ENCODE peak calls at places on chromosome 7, in nine cellular contexts. One of them, this sample, is unnamed. For H3K9me3, H3K4me1 and H3K36me3, the result is how much of the 10 kb centered on the place peaks cover.

GRCh38 chr7:50749908-50750307 is 32.8 kb downstream of the GRB10 start:
- DNase-seq in heart left ventricle: no peak
- DNase-seq in uterus: no peak
- DNase-seq in mesenchymal stem cell: no peak
- DNase-seq in naive thymus-derived CD4-positive, alpha-beta T cell: no peak
- DNase-seq in Peyer's patch: no peak
- DNase-seq in psoas muscle: no peak
- DNase-seq in neural progenitor cell: no peak
- DNase-seq in CD4-positive, CD25-positive, alpha-beta regulatory T cell: no peak
- DNase-seq in this sample: no peak

GRCh38 chr7:121178869-121179497 is 149.8 kb upstream of the WNT16 start:
- DNase-seq in neural progenitor cell: no peak
- DNase-seq in naive thymus-derived CD4-positive, alpha-beta T cell: no peak
- DNase-seq in CD4-positive, CD25-positive, alpha-beta regulatory T cell: no peak
- DNase-seq in mesenchymal stem cell: no peak
- DNase-seq in Peyer's patch: no peak
- DNase-seq in uterus: no peak
- DNase-seq in psoas muscle: no peak
- DNase-seq in heart left ventricle: no peak
- DNase-seq in this sample: no peak

GRCh38 chr7:20131776-20132175 is 85.4 kb downstream of the MACC1 start:
- DNase-seq in uterus: no peak
- DNase-seq in naive thymus-derived CD4-positive, alpha-beta T cell: no peak
- DNase-seq in neural progenitor cell: no peak
- DNase-seq in psoas muscle: no peak
- DNase-seq in heart left ventricle: no peak
- DNase-seq in CD4-positive, CD25-positive, alpha-beta regulatory T cell: no peak
- DNase-seq in Peyer's patch: no peak
- DNase-seq in mesenchymal stem cell: no peak
- DNase-seq in this sample: no peak

GRCh38 chr7:42574693-42575084 is 337.2 kb downstream of the C7orf25 start:
- DNase-seq in neural progenitor cell: peak
- DNase-seq in Peyer's patch: no peak
- DNase-seq in uterus: no peak
- DNase-seq in heart left ventricle: no peak
- DNase-seq in CD4-positive, CD25-positive, alpha-beta regulatory T cell: no peak
- DNase-seq in psoas muscle: no peak
- DNase-seq in mesenchymal stem cell: peak
- DNase-seq in naive thymus-derived CD4-positive, alpha-beta T cell: no peak
- DNase-seq in this sample: no peak

GRCh38 chr7:30470783-30471182 is 7.8 kb downstream of the NOD1 start:
- DNase-seq in heart left ventricle: peak
- DNase-seq in mesenchymal stem cell: peak
- DNase-seq in naive thymus-derived CD4-positive, alpha-beta T cell: no peak
- DNase-seq in CD4-positive, CD25-positive, alpha-beta regulatory T cell: no peak
- DNase-seq in Peyer's patch: no peak
- DNase-seq in neural progenitor cell: no peak
- DNase-seq in uterus: peak
- DNase-seq in psoas muscle: no peak
- DNase-seq in this sample: peak

GRCh38 chr7:41501466-41501865 is 201.4 kb downstream of the INHBA start:
- DNase-seq in Peyer's patch: no peak
- DNase-seq in neural progenitor cell: no peak
- DNase-seq in psoas muscle: no peak
- DNase-seq in naive thymus-derived CD4-positive, alpha-beta T cell: no peak
- DNase-seq in mesenchymal stem cell: peak
- DNase-seq in uterus: no peak
- DNase-seq in heart left ventricle: no peak
- DNase-seq in CD4-positive, CD25-positive, alpha-beta regulatory T cell: no peak
- DNase-seq in this sample: no peak

GRCh38 chr7:70082026-70082655 is 483.9 kb downstream of the AUTS2 start:
- DNase-seq in CD4-positive, CD25-positive, alpha-beta regulatory T cell: no peak
- DNase-seq in mesenchymal stem cell: no peak
- DNase-seq in psoas muscle: no peak
- DNase-seq in naive thymus-derived CD4-positive, alpha-beta T cell: no peak
- DNase-seq in uterus: no peak
- DNase-seq in Peyer's patch: no peak
- DNase-seq in neural progenitor cell: no peak
- DNase-seq in heart left ventricle: no peak
- DNase-seq in this sample: no peak

GRCh38 chr7:23598321-23598720 is 1.1 kb downstream of the CCDC126 start:
- DNase-seq in uterus: no peak
- DNase-seq in CD4-positive, CD25-positive, alpha-beta regulatory T cell: peak
- DNase-seq in neural progenitor cell: no peak
- DNase-seq in mesenchymal stem cell: no peak
- DNase-seq in heart left ventricle: no peak
- DNase-seq in naive thymus-derived CD4-positive, alpha-beta T cell: no peak
- DNase-seq in Peyer's patch: no peak
- DNase-seq in psoas muscle: no peak
- DNase-seq in this sample: no peak

GRCh38 chr7:3089493-3089892 is 45.8 kb upstream of the CARD11 start:
- DNase-seq in neural progenitor cell: peak
- DNase-seq in Peyer's patch: no peak
- DNase-seq in heart left ventricle: no peak
- DNase-seq in naive thymus-derived CD4-positive, alpha-beta T cell: no peak
- DNase-seq in CD4-positive, CD25-positive, alpha-beta regulatory T cell: peak
- DNase-seq in uterus: no peak
- DNase-seq in mesenchymal stem cell: peak
- DNase-seq in psoas muscle: no peak
- DNase-seq in this sample: no peak

GRCh38 chr7:92732451-92733036 is 103.8 kb downstream of the CDK6 start:
- DNase-seq in neural progenitor cell: no peak
- DNase-seq in heart left ventricle: no peak
- DNase-seq in psoas muscle: no peak
- DNase-seq in CD4-positive, CD25-positive, alpha-beta regulatory T cell: no peak
- DNase-seq in uterus: no peak
- DNase-seq in mesenchymal stem cell: no peak
- DNase-seq in naive thymus-derived CD4-positive, alpha-beta T cell: no peak
- DNase-seq in Peyer's patch: no peak
- DNase-seq in this sample: no peak

GRCh38 chr7:107559864-107560263 is 3.9 kb downstream of the COG5 start:
- DNase-seq in mesenchymal stem cell: peak
- DNase-seq in heart left ventricle: no peak
- DNase-seq in psoas muscle: no peak
- DNase-seq in Peyer's patch: no peak
- DNase-seq in CD4-positive, CD25-positive, alpha-beta regulatory T cell: no peak
- DNase-seq in uterus: no peak
- DNase-seq in neural progenitor cell: no peak
- DNase-seq in naive thymus-derived CD4-positive, alpha-beta T cell: no peak
- DNase-seq in this sample: no peak

GRCh38 chr7:8112685-8113084 is 144.1 kb downstream of the GLCCI1 start:
- DNase-seq in psoas muscle: no peak
- DNase-seq in uterus: no peak
- DNase-seq in neural progenitor cell: no peak
- DNase-seq in mesenchymal stem cell: no peak
- DNase-seq in Peyer's patch: no peak
- DNase-seq in CD4-positive, CD25-positive, alpha-beta regulatory T cell: no peak
- DNase-seq in naive thymus-derived CD4-positive, alpha-beta T cell: no peak
- DNase-seq in heart left ventricle: no peak
- DNase-seq in this sample: no peak

GRCh38 chr7:8117195-8117594 is 144.8 kb downstream of the ICA1 start:
- DNase-seq in neural progenitor cell: no peak
- DNase-seq in heart left ventricle: no peak
- DNase-seq in Peyer's patch: no peak
- DNase-seq in naive thymus-derived CD4-positive, alpha-beta T cell: no peak
- DNase-seq in mesenchymal stem cell: no peak
- DNase-seq in CD4-positive, CD25-positive, alpha-beta regulatory T cell: no peak
- DNase-seq in uterus: no peak
- DNase-seq in psoas muscle: no peak
- DNase-seq in this sample: no peak

GRCh38 chr7:8114175-8114574 is 145.6 kb downstream of the GLCCI1 start:
- DNase-seq in mesenchymal stem cell: no peak
- DNase-seq in heart left ventricle: no peak
- DNase-seq in Peyer's patch: no peak
- DNase-seq in uterus: no peak
- DNase-seq in neural progenitor cell: no peak
- DNase-seq in naive thymus-derived CD4-positive, alpha-beta T cell: no peak
- DNase-seq in CD4-positive, CD25-positive, alpha-beta regulatory T cell: no peak
- DNase-seq in psoas muscle: no peak
- DNase-seq in this sample: no peak

GRCh38 chr7:8113184-8113583 is 144.6 kb downstream of the GLCCI1 start:
- DNase-seq in naive thymus-derived CD4-positive, alpha-beta T cell: no peak
- DNase-seq in uterus: no peak
- DNase-seq in heart left ventricle: no peak
- DNase-seq in neural progenitor cell: no peak
- DNase-seq in mesenchymal stem cell: no peak
- DNase-seq in Peyer's patch: no peak
- DNase-seq in CD4-positive, CD25-positive, alpha-beta regulatory T cell: no peak
- DNase-seq in psoas muscle: no peak
- DNase-seq in this sample: no peak

GRCh38 chr7:8115547-8116402 is 146.2 kb downstream of the ICA1 start:
- DNase-seq in mesenchymal stem cell: no peak
- DNase-seq in psoas muscle: no peak
- DNase-seq in Peyer's patch: no peak
- DNase-seq in CD4-positive, CD25-positive, alpha-beta regulatory T cell: peak
- DNase-seq in naive thymus-derived CD4-positive, alpha-beta T cell: no peak
- DNase-seq in neural progenitor cell: no peak
- DNase-seq in uterus: no peak
- DNase-seq in heart left ventricle: no peak
- DNase-seq in this sample: no peak
- H3K9me3 ChIP-seq in mesenchymal stem cell: under half
- H3K9me3 ChIP-seq in psoas muscle: under half
- H3K9me3 ChIP-seq in Peyer's patch: under half
- H3K9me3 ChIP-seq in CD4-positive, CD25-positive, alpha-beta regulatory T cell: under half
- H3K9me3 ChIP-seq in naive thymus-derived CD4-positive, alpha-beta T cell: under half
- H3K9me3 ChIP-seq in neural progenitor cell: under half
- H3K9me3 ChIP-seq in uterus: under half
- H3K9me3 ChIP-seq in heart left ventricle: under half
- H3K9me3 ChIP-seq in this sample: under half

GRCh38 chr7:55070839-55071238 is 52.0 kb downstream of the EGFR start:
- DNase-seq in neural progenitor cell: no peak
- DNase-seq in CD4-positive, CD25-positive, alpha-beta regulatory T cell: no peak
- DNase-seq in psoas muscle: no peak
- DNase-seq in Peyer's patch: no peak
- DNase-seq in heart left ventricle: no peak
- DNase-seq in uterus: no peak
- DNase-seq in naive thymus-derived CD4-positive, alpha-beta T cell: no peak
- DNase-seq in mesenchymal stem cell: no peak
- DNase-seq in this sample: no peak

GRCh38 chr7:55071411-55072188 is 52.8 kb downstream of the EGFR start:
- DNase-seq in Peyer's patch: no peak
- DNase-seq in neural progenitor cell: no peak
- DNase-seq in CD4-positive, CD25-positive, alpha-beta regulatory T cell: no peak
- DNase-seq in uterus: no peak
- DNase-seq in mesenchymal stem cell: peak
- DNase-seq in heart left ventricle: no peak
- DNase-seq in naive thymus-derived CD4-positive, alpha-beta T cell: no peak
- DNase-seq in psoas muscle: no peak
- DNase-seq in this sample: no peak

GRCh38 chr7:55072251-55072650 is 53.4 kb downstream of the EGFR start:
- DNase-seq in uterus: no peak
- DNase-seq in naive thymus-derived CD4-positive, alpha-beta T cell: no peak
- DNase-seq in psoas muscle: no peak
- DNase-seq in mesenchymal stem cell: no peak
- DNase-seq in Peyer's patch: no peak
- DNase-seq in neural progenitor cell: no peak
- DNase-seq in heart left ventricle: no peak
- DNase-seq in CD4-positive, CD25-positive, alpha-beta regulatory T cell: no peak
- DNase-seq in this sample: no peak

GRCh38 chr7:55069271-55069792 is 50.5 kb downstream of the EGFR start:
- DNase-seq in Peyer's patch: no peak
- DNase-seq in mesenchymal stem cell: no peak
- DNase-seq in neural progenitor cell: no peak
- DNase-seq in naive thymus-derived CD4-positive, alpha-beta T cell: no peak
- DNase-seq in heart left ventricle: no peak
- DNase-seq in psoas muscle: no peak
- DNase-seq in uterus: no peak
- DNase-seq in CD4-positive, CD25-positive, alpha-beta regulatory T cell: no peak
- DNase-seq in this sample: no peak

GRCh38 chr7:55070271-55070743 is 51.5 kb downstream of the EGFR start:
- DNase-seq in naive thymus-derived CD4-positive, alpha-beta T cell: no peak
- DNase-seq in psoas muscle: no peak
- DNase-seq in mesenchymal stem cell: no peak
- DNase-seq in neural progenitor cell: no peak
- DNase-seq in heart left ventricle: no peak
- DNase-seq in uterus: no peak
- DNase-seq in Peyer's patch: no peak
- DNase-seq in CD4-positive, CD25-positive, alpha-beta regulatory T cell: no peak
- DNase-seq in this sample: no peak
- H3K4me1 ChIP-seq in naive thymus-derived CD4-positive, alpha-beta T cell: under half
- H3K4me1 ChIP-seq in psoas muscle: half or more
- H3K4me1 ChIP-seq in mesenchymal stem cell: under half
- H3K4me1 ChIP-seq in neural progenitor cell: under half
- H3K4me1 ChIP-seq in heart left ventricle: under half
- H3K4me1 ChIP-seq in uterus: under half
- H3K4me1 ChIP-seq in Peyer's patch: under half
- H3K4me1 ChIP-seq in CD4-positive, CD25-positive, alpha-beta regulatory T cell: under half
- H3K4me1 ChIP-seq in this sample: half or more

DNA sequence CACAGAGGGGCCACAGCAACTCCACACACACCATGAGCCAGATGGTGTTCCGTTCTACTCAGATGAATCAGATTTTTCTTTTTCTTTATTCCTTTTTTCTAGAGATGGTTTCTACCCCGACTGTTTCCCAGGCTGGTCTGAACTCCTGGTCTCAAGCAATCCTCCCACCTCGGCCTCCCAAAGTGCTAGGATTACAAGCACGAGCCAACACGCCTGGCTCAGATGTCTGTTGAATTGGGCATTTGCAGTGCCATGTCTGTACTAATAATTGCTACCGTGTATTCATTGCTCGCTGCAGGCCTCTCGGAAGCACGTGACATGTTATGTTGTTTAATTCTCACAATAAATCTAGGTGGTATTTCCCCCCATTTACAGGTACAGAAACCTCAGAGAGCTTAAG is 67.2 kb downstream of the RABGEF1 start:
- DNase-seq in CD4-positive, CD25-positive, alpha-beta regulatory T cell: no peak
- DNase-seq in heart left ventricle: no peak
- DNase-seq in neural progenitor cell: no peak
- DNase-seq in Peyer's patch: no peak
- DNase-seq in mesenchymal stem cell: no peak
- DNase-seq in naive thymus-derived CD4-positive, alpha-beta T cell: no peak
- DNase-seq in psoas muscle: no peak
- DNase-seq in uterus: no peak
- DNase-seq in this sample: no peak
- H3K36me3 ChIP-seq in CD4-positive, CD25-positive, alpha-beta regulatory T cell: half or more
- H3K36me3 ChIP-seq in heart left ventricle: under half
- H3K36me3 ChIP-seq in neural progenitor cell: under half
- H3K36me3 ChIP-seq in Peyer's patch: under half
- H3K36me3 ChIP-seq in mesenchymal stem cell: half or more
- H3K36me3 ChIP-seq in naive thymus-derived CD4-positive, alpha-beta T cell: half or more
- H3K36me3 ChIP-seq in psoas muscle: half or more
- H3K36me3 ChIP-seq in uterus: under half
- H3K36me3 ChIP-seq in this sample: half or more

DNA sequence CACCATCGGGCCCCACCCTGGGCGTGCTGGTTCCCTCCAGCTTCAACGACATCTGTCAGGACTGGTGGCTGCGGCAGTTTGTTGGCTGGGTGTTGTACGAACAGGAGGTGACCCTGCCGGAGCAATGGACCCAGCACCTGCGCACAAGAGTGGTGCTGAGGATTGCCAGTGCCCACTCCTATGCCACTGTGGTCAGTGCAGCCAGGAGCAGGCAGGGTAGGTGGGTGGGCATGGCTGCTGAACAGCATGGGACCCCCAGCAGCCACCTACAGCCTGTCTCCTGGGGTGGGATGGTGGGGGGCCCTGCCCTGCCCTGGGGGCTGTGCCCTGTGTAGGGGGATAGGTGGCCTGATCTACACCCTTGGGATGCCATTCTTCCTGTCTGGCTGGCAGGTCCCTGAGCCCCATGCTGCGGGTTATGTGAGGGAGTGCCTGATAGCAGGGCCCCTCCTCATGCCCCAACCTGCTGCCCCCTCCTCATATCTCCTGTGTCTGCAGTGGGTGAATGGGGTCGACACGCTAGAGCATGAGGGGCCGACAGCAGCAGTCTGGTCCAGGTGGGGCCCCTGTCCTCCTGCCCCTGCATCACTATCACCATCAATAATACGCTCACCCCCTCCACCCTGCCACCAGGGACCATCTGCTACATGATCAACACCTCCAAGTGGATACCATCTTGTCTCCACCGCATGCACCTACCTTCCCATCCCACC is 56.9 kb downstream of the ZNF727 start:
- DNase-seq in heart left ventricle: no peak
- DNase-seq in psoas muscle: no peak
- DNase-seq in uterus: no peak
- DNase-seq in neural progenitor cell: no peak
- DNase-seq in Peyer's patch: no peak
- DNase-seq in naive thymus-derived CD4-positive, alpha-beta T cell: no peak
- DNase-seq in CD4-positive, CD25-positive, alpha-beta regulatory T cell: no peak
- DNase-seq in mesenchymal stem cell: no peak
- DNase-seq in this sample: no peak
- H3K9me3 ChIP-seq in heart left ventricle: under half
- H3K9me3 ChIP-seq in psoas muscle: under half
- H3K9me3 ChIP-seq in uterus: under half
- H3K9me3 ChIP-seq in neural progenitor cell: under half
- H3K9me3 ChIP-seq in Peyer's patch: under half
- H3K9me3 ChIP-seq in naive thymus-derived CD4-positive, alpha-beta T cell: under half
- H3K9me3 ChIP-seq in CD4-positive, CD25-positive, alpha-beta regulatory T cell: under half
- H3K9me3 ChIP-seq in mesenchymal stem cell: under half
- H3K9me3 ChIP-seq in this sample: under half

This sample was measured in thoracic aorta.